ENCODE peak calls at places on chromosome X, in eight cellular contexts. One of them, this sample, is unnamed.

GRCh38 chrX:71667328-71668247 is at the start of gene LOC101059915:
- DNase-seq in GM23338: no peak
- DNase-seq in HCT116: no peak
- DNase-seq in GM12878: no peak
- DNase-seq in K562: peak
- DNase-seq in SK-N-SH: no peak
- DNase-seq in HepG2: no peak
- DNase-seq in Panc1: no peak
- DNase-seq in this sample: no peak

GRCh38 chrX:74179071-74179470 is 124.9 kb upstream of the ZCCHC13 start:
- DNase-seq in GM23338: no peak
- DNase-seq in HCT116: no peak
- DNase-seq in GM12878: no peak
- DNase-seq in K562: no peak
- DNase-seq in SK-N-SH: no peak
- DNase-seq in HepG2: peak
- DNase-seq in Panc1: no peak
- DNase-seq in this sample: no peak

GRCh38 chrX:47690175-47690574 is 31.2 kb upstream of the UXT start:
- DNase-seq in GM23338: no peak
- DNase-seq in HCT116: peak
- DNase-seq in GM12878: no peak
- DNase-seq in K562: no peak
- DNase-seq in SK-N-SH: no peak
- DNase-seq in HepG2: no peak
- DNase-seq in Panc1: no peak
- DNase-seq in this sample: no peak

GRCh38 chrX:77426811-77427210 is 20.4 kb upstream of the FGF16 start:
- DNase-seq in GM23338: no peak
- DNase-seq in HCT116: no peak
- DNase-seq in GM12878: no peak
- DNase-seq in K562: no peak
- DNase-seq in SK-N-SH: no peak
- DNase-seq in HepG2: no peak
- DNase-seq in Panc1: no peak
- DNase-seq in this sample: no peak

GRCh38 chrX:70434914-70435586 is 9.6 kb upstream of the DLG3 start:
- DNase-seq in GM23338: peak
- DNase-seq in HCT116: no peak
- DNase-seq in GM12878: no peak
- DNase-seq in K562: no peak
- DNase-seq in SK-N-SH: no peak
- DNase-seq in HepG2: no peak
- DNase-seq in Panc1: no peak
- DNase-seq in this sample: no peak

GRCh38 chrX:44017726-44018125 is 44.5 kb upstream of the NDP start:
- DNase-seq in GM23338: no peak
- DNase-seq in HCT116: no peak
- DNase-seq in GM12878: no peak
- DNase-seq in K562: no peak
- DNase-seq in SK-N-SH: no peak
- DNase-seq in HepG2: no peak
- DNase-seq in Panc1: no peak
- DNase-seq in this sample: no peak

GRCh38 chrX:109036624-109037023 is 300.3 kb upstream of the IRS4 start:
- DNase-seq in GM23338: no peak
- DNase-seq in HCT116: no peak
- DNase-seq in GM12878: peak
- DNase-seq in K562: no peak
- DNase-seq in SK-N-SH: no peak
- DNase-seq in HepG2: no peak
- DNase-seq in Panc1: no peak
- DNase-seq in this sample: no peak

GRCh38 chrX:37998586-37999267 is 7.6 kb upstream of the SYTL5 start:
- DNase-seq in GM23338: no peak
- DNase-seq in HCT116: peak
- DNase-seq in GM12878: no peak
- DNase-seq in K562: no peak
- DNase-seq in SK-N-SH: no peak
- DNase-seq in HepG2: no peak
- DNase-seq in Panc1: no peak
- DNase-seq in this sample: no peak

GRCh38 chrX:86455495-86455894 is 307.2 kb downstream of the DACH2 start:
- DNase-seq in GM23338: peak
- DNase-seq in HCT116: no peak
- DNase-seq in GM12878: no peak
- DNase-seq in K562: no peak
- DNase-seq in SK-N-SH: no peak
- DNase-seq in HepG2: no peak
- DNase-seq in Panc1: no peak
- DNase-seq in this sample: no peak

GRCh38 chrX:153057281-153057680 is 1.0 kb downstream of the PNMA3 start:
- DNase-seq in GM23338: no peak
- DNase-seq in HCT116: no peak
- DNase-seq in GM12878: no peak
- DNase-seq in K562: no peak
- DNase-seq in SK-N-SH: peak
- DNase-seq in HepG2: no peak
- DNase-seq in Panc1: no peak
- DNase-seq in this sample: no peak

GRCh38 chrX:9737363-9737762 is 28.3 kb downstream of the GPR143 start:
- DNase-seq in GM23338: no peak
- DNase-seq in HCT116: no peak
- DNase-seq in GM12878: no peak
- DNase-seq in K562: no peak
- DNase-seq in SK-N-SH: no peak
- DNase-seq in HepG2: no peak
- DNase-seq in Panc1: no peak
- DNase-seq in this sample: no peak
- TF ChIP-seq REST in GM23338: no peak
- TF ChIP-seq REST in HCT116: no peak
- TF ChIP-seq REST in GM12878: no peak
- TF ChIP-seq REST in K562: no peak
- TF ChIP-seq REST in SK-N-SH: no peak
- TF ChIP-seq REST in HepG2: no peak
- TF ChIP-seq REST in Panc1: no peak
- TF ChIP-seq REST in this sample: no peak

GRCh38 chrX:10176121-10177003 is 19.6 kb downstream of the CLCN4 start:
- DNase-seq in GM23338: no peak
- DNase-seq in HCT116: no peak
- DNase-seq in GM12878: no peak
- DNase-seq in K562: no peak
- DNase-seq in SK-N-SH: no peak
- DNase-seq in HepG2: no peak
- DNase-seq in Panc1: no peak
- DNase-seq in this sample: no peak
- TF ChIP-seq POLR2AphosphoS5 in GM23338: no peak
- TF ChIP-seq POLR2AphosphoS5 in HCT116: no peak
- TF ChIP-seq POLR2AphosphoS5 in GM12878: no peak
- TF ChIP-seq POLR2AphosphoS5 in K562: no peak
- TF ChIP-seq POLR2AphosphoS5 in SK-N-SH: no peak
- TF ChIP-seq POLR2AphosphoS5 in HepG2: no peak
- TF ChIP-seq POLR2AphosphoS5 in Panc1: no peak
- TF ChIP-seq POLR2AphosphoS5 in this sample: no peak

GRCh38 chrX:40290519-40290918 is 192.8 kb upstream of the BCOR start:
- DNase-seq in GM23338: no peak
- DNase-seq in HCT116: no peak
- DNase-seq in GM12878: no peak
- DNase-seq in K562: no peak
- DNase-seq in SK-N-SH: no peak
- DNase-seq in HepG2: no peak
- DNase-seq in Panc1: no peak
- DNase-seq in this sample: no peak
- TF ChIP-seq REST in GM23338: no peak
- TF ChIP-seq REST in HCT116: no peak
- TF ChIP-seq REST in GM12878: no peak
- TF ChIP-seq REST in K562: no peak
- TF ChIP-seq REST in SK-N-SH: no peak
- TF ChIP-seq REST in HepG2: no peak
- TF ChIP-seq REST in Panc1: no peak
- TF ChIP-seq REST in this sample: no peak

DNA sequence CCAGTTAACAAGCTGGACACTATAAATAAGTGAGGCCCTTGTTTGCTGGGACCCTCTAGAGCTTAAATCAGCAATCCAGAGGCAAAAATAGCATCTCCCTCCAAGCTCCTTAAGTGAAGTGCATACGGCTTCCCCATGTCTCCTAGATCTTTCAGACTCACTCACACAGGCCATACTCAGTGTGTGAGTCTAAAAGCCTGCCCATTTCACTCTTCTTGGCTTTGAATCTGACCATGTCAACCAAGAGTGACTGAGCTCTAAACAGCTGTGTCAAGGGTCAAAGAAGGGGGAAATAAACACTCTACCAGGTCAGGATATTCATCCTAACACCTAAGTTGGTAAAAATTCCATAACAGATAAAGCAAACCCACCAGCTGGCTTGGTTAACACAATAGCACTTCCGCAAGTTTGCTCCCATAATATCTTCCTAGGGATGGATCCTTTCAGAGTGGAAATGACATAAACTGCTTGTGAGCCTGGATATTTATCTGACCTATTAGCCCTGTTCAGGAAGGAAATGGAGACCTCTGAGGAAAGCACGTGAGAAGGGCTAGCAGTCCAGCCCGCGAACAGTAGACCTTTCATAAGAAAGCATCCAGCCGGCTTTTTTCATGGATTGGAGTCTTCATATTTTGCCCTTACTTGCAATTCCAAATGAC is 65.6 kb downstream of the MID1 start:
- DNase-seq in GM23338: no peak
- DNase-seq in HCT116: no peak
- DNase-seq in GM12878: no peak
- DNase-seq in K562: no peak
- DNase-seq in SK-N-SH: no peak
- DNase-seq in HepG2: peak
- DNase-seq in Panc1: no peak
- DNase-seq in this sample: no peak
- TF ChIP-seq POLR2AphosphoS5 in GM23338: no peak
- TF ChIP-seq POLR2AphosphoS5 in HCT116: no peak
- TF ChIP-seq POLR2AphosphoS5 in GM12878: no peak
- TF ChIP-seq POLR2AphosphoS5 in K562: no peak
- TF ChIP-seq POLR2AphosphoS5 in SK-N-SH: no peak
- TF ChIP-seq POLR2AphosphoS5 in HepG2: no peak
- TF ChIP-seq POLR2AphosphoS5 in Panc1: no peak
- TF ChIP-seq POLR2AphosphoS5 in this sample: no peak

GRCh38 chrX:106649523-106650428 is 38.0 kb downstream of the RADX start:
- DNase-seq in GM23338: no peak
- DNase-seq in HCT116: no peak
- DNase-seq in GM12878: peak
- DNase-seq in K562: no peak
- DNase-seq in SK-N-SH: no peak
- DNase-seq in HepG2: no peak
- DNase-seq in Panc1: no peak
- DNase-seq in this sample: no peak
- TF ChIP-seq REST in GM23338: no peak
- TF ChIP-seq REST in HCT116: no peak
- TF ChIP-seq REST in GM12878: no peak
- TF ChIP-seq REST in K562: no peak
- TF ChIP-seq REST in SK-N-SH: no peak
- TF ChIP-seq REST in HepG2: no peak
- TF ChIP-seq REST in Panc1: no peak
- TF ChIP-seq REST in this sample: no peak

This sample was measured in HL-60.